ENCODE peak calls at places on chromosome 10, in seven cellular contexts. O is aorta; W is heart left ventricle; L is testis; P is ovary; U is K562; K is CD8-positive, alpha-beta memory T cell. N is an unnamed sample.

GRCh38 chr10:75497997-75498797 is 66.8 kb downstream of the LRMDA start:
- DNase-seq in U (no peak), K (no peak), O (peak; percentile 54), P (peak; percentile 68), W (no peak), L (no peak), N (no peak)

GRCh38 chr10:30041394-30042105 is 17.8 kb downstream of the JCAD start:
- DNase-seq in P (no peak), L (no peak), W (no peak), U (no peak), O (no peak), K (no peak), N (no peak)

GRCh38 chr10:49448924-49449323 is 53.0 kb upstream of the DRGX start:
- DNase-seq in O (no peak), W (no peak), P (no peak), U (no peak), L (no peak), K (no peak), N (no peak)

GRCh38 chr10:87927091-87927490 is 63.7 kb downstream of the PTEN start:
- DNase-seq in K (no peak), L (no peak), O (no peak), W (no peak), U (no peak), P (no peak), N (no peak)

GRCh38 chr10:11793762-11794479 is 29.2 kb upstream of the PROSER2 start:
- DNase-seq in K (no peak), L (no peak), O (no peak), P (no peak), W (no peak), U (no peak), N (no peak)

GRCh38 chr10:76082956-76083355 is 651.5 kb downstream of the LRMDA start:
- DNase-seq in W (no peak), U (no peak), L (no peak), K (no peak), O (no peak), P (no peak), N (no peak)

GRCh38 chr10:124336186-124336585 is 82.5 kb downstream of the OAT start:
- DNase-seq in W (no peak), L (no peak), U (no peak), K (no peak), P (no peak), O (no peak), N (no peak)

GRCh38 chr10:129689681-129690080 is 222.6 kb downstream of the MGMT start:
- DNase-seq in K (no peak), L (no peak), P (no peak), O (peak; percentile 38), U (no peak), W (no peak), N (no peak)

GRCh38 chr10:74936577-74937445 is 110.4 kb downstream of the KAT6B start:
- DNase-seq in P (no peak), U (no peak), O (no peak), W (no peak), L (no peak), K (no peak), N (no peak)

GRCh38 chr10:66837335-66837734 is 88.5 kb upstream of the LRRTM3 start:
- DNase-seq in P (no peak), U (no peak), W (no peak), K (no peak), O (no peak), L (no peak), N (no peak)

GRCh38 chr10:405648-406047 is 270.4 kb downstream of the ZMYND11 start:
- DNase-seq in P (no peak), K (no peak), U (no peak), O (no peak), W (no peak), L (no peak), N (no peak)

DNA sequence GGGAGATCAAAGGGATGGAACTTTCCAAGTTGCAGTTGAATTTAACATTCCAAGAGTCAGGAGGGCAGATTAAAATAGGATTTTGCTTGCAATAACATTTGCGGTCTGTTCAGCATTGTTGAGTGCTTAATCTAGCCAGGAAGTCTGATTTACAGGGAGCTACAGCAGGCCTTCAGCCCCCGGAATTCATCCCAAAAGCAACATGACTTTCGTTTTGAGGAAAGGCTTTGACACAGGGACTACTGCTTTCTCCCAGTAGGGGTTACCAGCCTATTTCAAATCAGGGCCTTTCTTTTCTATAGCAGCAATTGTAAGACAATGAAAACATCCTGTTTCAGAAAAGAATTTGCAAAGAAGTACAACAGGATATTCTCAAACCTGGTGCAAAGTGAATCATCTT is 279.7 kb upstream of the PITRM1 start:
- DNase-seq in L (no peak), U (no peak), O (no peak), P (no peak), K (no peak), W (peak; percentile 50), N (no peak)
- H3K27ac ChIP-seq in L (peak overlapping the region; percentile 39), U (no peak overlapping the region), O (peak overlapping the region; percentile 59), P (no peak overlapping the region), K (no peak overlapping the region), W (peak overlapping the region; percentile 73), N (peak overlapping the region; percentile 75)

GRCh38 chr10:59895629-59896116 is 10.7 kb downstream of the CCDC6 start:
- DNase-seq in L (peak; percentile 28), K (no peak), P (no peak), O (no peak), W (no peak), U (peak; percentile 51), N (no peak)

GRCh38 chr10:59892697-59893096 is 13.7 kb downstream of the CCDC6 start:
- DNase-seq in P (no peak), L (no peak), K (no peak), W (no peak), U (peak; percentile 46), O (peak; percentile 65), N (no peak)

GRCh38 chr10:59894114-59894513 is 12.2 kb downstream of the CCDC6 start:
- DNase-seq in K (no peak), O (peak; percentile 79), W (peak; percentile 54), L (peak; percentile 87), P (peak; percentile 55), U (no peak), N (peak; percentile 76)

GRCh38 chr10:59898125-59898835 is 8.1 kb downstream of the CCDC6 start:
- DNase-seq in P (no peak), L (no peak), U (no peak), O (no peak), K (no peak), W (no peak), N (no peak)

GRCh38 chr10:59896186-59896585 is 10.2 kb downstream of the CCDC6 start:
- DNase-seq in U (no peak), P (no peak), W (no peak), K (no peak), O (peak; percentile 69), L (no peak), N (no peak)
- H3K4me1 ChIP-seq in U (peaks cover 59% of the 10 kb centered on the region), P (peaks cover 16% of the 10 kb centered on the region), W (peaks cover 79% of the 10 kb centered on the region), K (peaks cover 14% of the 10 kb centered on the region), O (peaks cover 16% of the 10 kb centered on the region), L (peaks cover 10% of the 10 kb centered on the region), N (peaks cover 20% of the 10 kb centered on the region)

GRCh38 chr10:17733620-17734019 is 18.4 kb upstream of the TMEM236 start:
- DNase-seq in P (no peak), O (no peak), L (no peak), W (no peak), U (no peak), K (no peak), N (no peak)

GRCh38 chr10:17737021-17737965 is 14.7 kb upstream of the TMEM236 start:
- DNase-seq in U (no peak), P (peak; percentile 27), K (no peak), L (no peak), W (peak; percentile 35), O (no peak), N (no peak)

GRCh38 chr10:17736223-17736622 is 15.8 kb upstream of the TMEM236 start:
- DNase-seq in P (no peak), W (no peak), K (no peak), U (no peak), O (no peak), L (no peak), N (no peak)

GRCh38 chr10:17734432-17735110 is 17.4 kb upstream of the TMEM236 start:
- DNase-seq in U (no peak), K (no peak), W (no peak), O (no peak), L (no peak), P (no peak), N (no peak)

DNA sequence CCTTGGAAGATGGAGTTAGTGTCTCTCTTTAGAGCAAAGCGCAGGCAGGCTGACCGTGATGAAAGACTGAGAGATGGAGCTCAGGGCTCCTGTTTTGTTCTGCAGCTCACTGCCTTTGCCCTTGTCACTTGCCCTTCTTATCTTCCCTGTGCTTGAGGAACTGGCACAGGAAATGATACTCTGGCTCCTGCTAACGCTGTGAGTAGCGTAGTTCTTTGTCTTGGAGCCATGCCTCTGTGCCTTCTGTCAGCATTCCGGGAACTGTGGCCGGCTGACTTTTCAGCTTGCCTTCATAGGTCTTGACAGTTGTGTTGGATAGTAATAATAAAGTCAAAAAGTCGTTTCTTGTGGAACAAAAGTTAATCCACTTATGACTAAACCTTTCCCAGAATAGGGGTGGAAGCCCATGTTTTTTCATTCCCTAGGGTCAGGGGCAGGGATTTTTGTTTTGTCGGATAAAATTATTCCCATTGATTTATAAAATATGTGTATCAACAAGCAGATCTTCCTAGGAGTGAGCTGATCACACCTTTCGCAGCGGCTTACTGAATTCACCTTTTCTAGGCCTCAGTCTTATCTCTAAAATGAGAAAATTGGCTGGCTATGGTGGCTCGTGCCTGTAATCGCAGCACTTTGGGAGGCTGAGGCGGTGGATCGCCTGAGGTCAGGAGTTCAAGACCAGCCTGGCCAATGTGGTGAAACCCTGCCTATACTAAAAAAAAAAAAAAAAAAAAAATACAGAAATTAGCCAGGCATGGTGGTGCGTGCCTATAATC is 16.6 kb upstream of the TMEM236 start:
- DNase-seq in O (peak; percentile 82), K (no peak), W (peak; percentile 38), P (no peak), U (no peak), L (peak; percentile 72), N (no peak)
- H3K27ac ChIP-seq in O (peak overlapping the region; percentile 49), K (no peak overlapping the region), W (peak overlapping the region; percentile 71), P (no peak overlapping the region), U (no peak overlapping the region), L (peak overlapping the region; percentile 0), N (peak overlapping the region; percentile 48)

GRCh38 chr10:22605168-22605567 is 109.2 kb downstream of the PIP4K2A start:
- DNase-seq in L (no peak), K (no peak), P (no peak), W (no peak), U (no peak), O (no peak), N (no peak)

GRCh38 chr10:22606164-22606614 is 108.2 kb downstream of the PIP4K2A start:
- DNase-seq in O (peak; percentile 69), W (peak; percentile 25), P (no peak), K (peak; percentile 42), L (peak; percentile 33), U (no peak), N (no peak)

GRCh38 chr10:22604314-22605091 is 109.9 kb downstream of the PIP4K2A start:
- DNase-seq in W (no peak), L (no peak), U (no peak), K (no peak), P (no peak), O (no peak), N (no peak)

GRCh38 chr10:22609719-22610118 is 104.7 kb downstream of the PIP4K2A start:
- DNase-seq in K (no peak), O (no peak), L (no peak), P (no peak), W (no peak), U (no peak), N (no peak)

DNA sequence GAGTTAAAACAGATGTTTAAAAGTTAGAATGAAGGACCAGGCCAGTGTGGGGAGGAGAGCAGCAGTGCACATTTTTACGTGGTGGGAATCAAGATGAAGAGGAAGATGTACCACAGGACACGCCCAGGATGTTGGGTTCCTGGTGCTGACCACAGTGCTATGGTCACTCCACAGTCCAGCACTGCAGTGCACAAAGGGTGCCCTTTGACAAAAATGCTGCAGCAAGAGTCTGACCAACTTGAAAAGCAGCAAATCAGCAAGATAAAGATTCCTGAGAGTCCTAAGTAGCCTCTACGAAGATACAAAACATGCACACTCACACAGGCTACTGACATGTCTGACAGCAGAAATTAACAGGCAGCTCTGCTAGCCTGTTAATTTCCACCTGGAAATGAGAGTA is 107.1 kb downstream of the PIP4K2A start:
- DNase-seq in W (no peak), P (no peak), K (no peak), L (no peak), O (no peak), U (no peak), N (no peak)
- H3K4me1 ChIP-seq in W (peaks cover 2% of the 10 kb centered on the region), P (peaks cover 2% of the 10 kb centered on the region), K (peaks cover 93% of the 10 kb centered on the region), L (no peaks in the 10 kb centered on the region), O (no peaks in the 10 kb centered on the region), U (peaks cover 9% of the 10 kb centered on the region), N (no peaks in the 10 kb centered on the region)